ENCODE peak calls at places on chromosome 14, in eight cellular contexts. V is tibial nerve, X is stomach, D is A549, M is SK-N-SH, T is transverse colon, P is suprapubic skin, J is upper lobe of left lung. R is an unnamed sample.

GRCh38 chr14:55180434-55180833 is 11.0 kb downstream of the DLGAP5 start:
- DNase-seq in V (no peak), X (no peak), D (no peak), M (no peak), T (no peak), P (no peak), J (no peak), R (no peak)

GRCh38 chr14:94630396-94630795 is 18.2 kb downstream of the SERPINA3 start:
- DNase-seq in V (no peak), X (no peak), D (no peak), M (no peak), T (no peak), P (peak), J (no peak), R (peak)

GRCh38 chr14:45089813-45090212 is 5.9 kb downstream of the PRPF39 start:
- DNase-seq in V (no peak), X (no peak), D (no peak), M (no peak), T (no peak), P (no peak), J (no peak), R (no peak)

GRCh38 chr14:56081139-56081538 is 37.1 kb upstream of the PELI2 start:
- DNase-seq in V (no peak), X (no peak), D (no peak), M (no peak), T (no peak), P (no peak), J (no peak), R (no peak)

GRCh38 chr14:21384494-21384851 is 654 bp upstream of the SUPT16H start:
- DNase-seq in V (no peak), X (no peak), D (no peak), M (no peak), T (no peak), P (no peak), J (no peak), R (no peak)

GRCh38 chr14:74380172-74380571 is 31.9 kb downstream of the VRTN start:
- DNase-seq in V (no peak), X (no peak), D (no peak), M (no peak), T (no peak), P (peak), J (no peak), R (no peak)

GRCh38 chr14:81633496-81633895 is 99.8 kb upstream of the SEL1L start:
- DNase-seq in V (no peak), X (no peak), D (no peak), M (no peak), T (no peak), P (no peak), J (no peak), R (no peak)

GRCh38 chr14:50804181-50804721 is 26.7 kb downstream of the NIN start:
- DNase-seq in V (no peak), X (no peak), D (no peak), M (no peak), T (no peak), P (no peak), J (no peak), R (no peak)

GRCh38 chr14:81303258-81303935 is 82.6 kb upstream of the GTF2A1 start:
- DNase-seq in V (no peak), X (peak), D (no peak), M (no peak), T (peak), P (peak), J (no peak), R (no peak)

GRCh38 chr14:54622189-54622958 is 55.4 kb downstream of the SAMD4A start:
- DNase-seq in V (no peak), X (no peak), D (no peak), M (no peak), T (no peak), P (no peak), J (no peak), R (no peak)

GRCh38 chr14:67469954-67470353 is 18.6 kb downstream of the TMEM229B start:
- DNase-seq in V (no peak), X (no peak), D (no peak), M (no peak), T (no peak), P (no peak), J (no peak), R (no peak)

GRCh38 chr14:42469637-42470426 is 863.2 kb downstream of the LRFN5 start:
- DNase-seq in V (no peak), X (no peak), D (peak), M (no peak), T (no peak), P (no peak), J (no peak), R (no peak)

GRCh38 chr14:29518335-29518734 is 409.3 kb downstream of the PRKD1 start:
- DNase-seq in V (no peak), X (no peak), D (no peak), M (no peak), T (no peak), P (no peak), J (no peak), R (no peak)
- TF ChIP-seq CTCF in V (no peak), X (no peak), D (no peak), M (peak), T (no peak), P (no peak), J (no peak), R (no peak)

GRCh38 chr14:62079035-62079434 is 316.8 kb downstream of the SNAPC1 start:
- DNase-seq in V (no peak), X (no peak), D (no peak), M (no peak), T (no peak), P (no peak), J (no peak), R (no peak)
- TF ChIP-seq EP300 in V (no peak), X (no peak), D (no peak), M (no peak), T (no peak), P (no peak), J (no peak), R (no peak)

DNA sequence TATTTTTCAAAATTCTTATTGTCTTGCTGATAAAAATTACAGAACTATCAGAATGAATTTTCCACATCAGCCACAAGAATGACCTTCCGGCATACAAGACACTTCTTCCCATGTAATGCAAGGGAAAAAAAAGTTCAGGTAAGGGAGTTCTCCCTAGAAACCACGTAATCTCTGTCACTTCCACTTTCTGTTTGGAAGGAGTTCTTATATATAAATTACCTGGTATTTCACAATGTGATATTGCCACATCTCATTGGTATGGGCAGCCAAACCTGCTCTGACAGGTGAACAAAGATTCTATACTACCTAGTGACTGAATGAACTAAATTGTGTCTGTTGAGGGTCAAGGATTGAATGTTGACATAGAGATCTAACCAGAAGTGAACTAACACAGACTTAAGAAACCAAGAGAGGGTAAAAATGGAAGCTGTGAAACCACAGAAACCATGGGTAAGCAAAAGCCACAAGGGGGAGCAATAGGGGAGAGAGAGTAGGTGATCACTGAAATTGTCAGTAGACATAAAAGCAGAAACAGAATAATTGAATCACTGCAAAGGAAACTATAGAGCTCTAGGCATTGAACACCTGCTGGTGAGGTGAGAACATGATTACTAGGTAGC is 161.3 kb downstream of the RPL10L start:
- DNase-seq in V (no peak), X (no peak), D (no peak), M (no peak), T (no peak), P (no peak), J (no peak), R (no peak)
- TF ChIP-seq CTCF in V (no peak), X (peak), D (no peak), M (peak), T (no peak), P (no peak), J (no peak), R (no peak)

DNA sequence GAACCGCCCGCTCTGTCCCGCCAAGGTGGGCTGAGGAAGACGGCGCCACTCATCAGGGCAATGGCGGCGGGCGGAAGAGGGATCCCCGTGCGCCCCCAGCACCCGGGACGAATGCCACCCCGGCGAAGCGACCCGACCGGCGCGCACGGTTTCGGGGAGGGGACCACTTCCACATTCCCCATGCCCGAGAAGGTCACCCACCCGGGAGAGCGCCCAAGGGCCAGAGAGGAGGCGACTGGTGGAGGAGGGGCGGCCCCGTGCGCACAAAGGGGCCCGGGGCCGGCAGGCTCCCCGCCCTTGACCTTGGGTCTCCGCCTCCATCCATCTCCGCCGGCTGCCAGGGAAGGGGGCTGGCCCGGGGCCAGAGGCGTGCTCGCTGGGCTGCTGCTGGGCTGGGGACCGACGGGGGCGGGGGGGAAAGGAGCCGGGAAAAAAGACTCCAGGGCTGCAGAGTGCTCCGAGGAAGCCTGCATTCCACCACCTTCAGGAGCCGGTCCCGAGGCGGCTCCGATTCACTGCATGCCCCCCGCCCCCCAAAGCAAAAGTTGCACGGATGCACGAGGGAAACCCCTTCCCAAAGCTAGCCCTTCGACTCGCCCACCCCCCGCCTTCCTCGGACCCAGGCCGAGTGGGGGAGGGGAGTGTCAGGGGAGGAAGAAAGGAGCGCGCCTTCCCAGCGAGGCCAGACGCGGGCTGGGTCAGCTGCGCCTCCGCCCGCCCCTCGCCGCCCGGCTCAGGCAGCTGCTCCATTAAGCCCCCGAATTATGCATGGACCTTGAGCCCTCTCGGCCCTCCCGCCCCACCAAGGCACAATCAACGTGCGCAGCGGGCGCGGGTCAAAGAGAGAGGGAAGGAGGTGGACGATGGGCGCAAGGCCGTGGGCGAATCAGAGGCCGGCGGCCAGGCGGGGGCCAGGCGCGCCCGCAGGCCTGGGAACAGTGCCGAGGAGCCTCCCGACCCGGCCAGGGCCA is 26.2 kb downstream of the BCL11B start:
- DNase-seq in V (no peak), X (no peak), D (no peak), M (no peak), T (no peak), P (peak), J (peak), R (peak)
- TF ChIP-seq EP300 in V (no peak), X (no peak), D (no peak), M (no peak), T (no peak), P (no peak), J (no peak), R (no peak)

DNA sequence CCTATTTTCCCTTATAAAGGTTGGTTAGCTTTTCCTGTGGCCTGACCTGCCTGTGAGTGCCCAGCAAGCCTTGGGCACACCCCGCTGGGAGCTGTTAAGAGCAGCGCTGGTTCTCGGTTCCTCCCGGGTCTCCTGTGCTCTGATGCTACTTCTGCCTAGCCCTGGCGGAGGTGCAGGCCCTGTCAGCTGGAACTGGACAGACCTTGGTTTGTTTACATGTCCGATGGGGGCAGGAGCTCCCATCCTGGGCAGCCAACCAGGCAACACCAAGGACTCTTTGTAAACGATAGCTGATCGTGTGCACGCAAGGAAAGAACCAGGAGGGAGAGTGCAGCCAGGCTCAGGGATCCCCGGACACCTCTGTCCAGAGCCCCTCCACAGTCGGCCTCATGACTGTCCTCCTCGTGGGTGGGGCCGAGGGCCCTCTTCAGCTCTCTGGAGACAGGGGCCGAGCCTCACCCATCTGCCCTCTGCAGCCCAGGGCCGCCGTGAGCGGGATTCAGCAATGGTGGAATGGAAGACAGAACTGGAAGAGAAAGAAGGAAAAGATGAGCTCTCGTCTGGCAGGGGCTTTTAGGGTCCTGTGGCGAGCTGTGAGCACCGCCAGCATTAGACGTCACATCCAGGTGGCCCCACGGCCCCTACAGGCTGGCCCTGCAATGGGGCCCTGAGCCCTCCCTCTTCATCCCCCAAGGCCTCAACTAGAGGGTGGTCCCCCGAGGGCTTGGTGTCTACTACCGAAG is 12.2 kb downstream of the TNFAIP2 start:
- DNase-seq in V (no peak), X (no peak), D (no peak), M (no peak), T (no peak), P (no peak), J (no peak), R (no peak)
- TF ChIP-seq CTCF in V (no peak), X (no peak), D (no peak), M (no peak), T (no peak), P (no peak), J (no peak), R (no peak)

GRCh38 chr14:97077253-97077653 is 280.1 kb downstream of the VRK1 start:
- DNase-seq in V (peak), X (peak), D (no peak), M (peak), T (peak), P (no peak), J (no peak), R (peak)
- TF ChIP-seq EP300 in V (no peak), X (no peak), D (no peak), M (no peak), T (no peak), P (no peak), J (no peak), R (no peak)